ENCODE peak calls at places on chromosomes 2 and 18, in four cellular contexts. X is A549, G is WTC11, N is GM12878. W is an unnamed sample.

GRCh38 chr2:38394903-38395341 is 17.8 kb upstream of the ATL2 start:
- DNase-seq in X (no peak), G (no peak), N (no peak), W (no peak)

GRCh38 chr2:95016616-95017307 is 8.7 kb upstream of the MAL start:
- DNase-seq in X (no peak), G (no peak), N (no peak), W (no peak)

GRCh38 chr18:42183746-42184145 is 228.7 kb downstream of the PIK3C3 start:
- DNase-seq in X (peak), G (no peak), N (no peak), W (no peak)

GRCh38 chr18:63970803-63971191 is 916 bp downstream of the SERPINB8 start:
- DNase-seq in X (no peak), G (peak), N (no peak), W (no peak)

GRCh38 chr2:86632672-86633071 is 9.0 kb upstream of the RNF103 start:
- DNase-seq in X (no peak), G (no peak), N (no peak), W (no peak)

GRCh38 chr18:80229766-80230745 is 17.3 kb downstream of the PARD6G start:
- DNase-seq in X (no peak), G (no peak), N (no peak), W (no peak)

GRCh38 chr2:30178618-30179404 is 32.0 kb downstream of the YPEL5 start:
- DNase-seq in X (no peak), G (no peak), N (no peak), W (peak)

GRCh38 chr2:206457188-206457634 is 13.9 kb downstream of the ADAM23 start:
- DNase-seq in X (no peak), G (no peak), N (peak), W (no peak)

GRCh38 chr2:167188596-167188967 is 300.3 kb downstream of the XIRP2 start:
- DNase-seq in X (no peak), G (no peak), N (no peak), W (no peak)

GRCh38 chr2:221997100-221997499 is 301.7 kb downstream of the PAX3 start:
- DNase-seq in X (peak), G (no peak), N (no peak), W (no peak)

GRCh38 chr2:34096552-34097171 is 497.6 kb upstream of the FAM98A start:
- DNase-seq in X (peak), G (peak), N (peak), W (peak)

GRCh38 chr2:241739651-241740050 is 5.2 kb downstream of the D2HGDH start:
- DNase-seq in X (no peak), G (no peak), N (no peak), W (no peak)

GRCh38 chr2:163723352-163723751 is 12.5 kb downstream of the FIGN start:
- DNase-seq in X (no peak), G (no peak), N (no peak), W (no peak)

GRCh38 chr2:182503886-182504285 is 77.0 kb upstream of the PDE1A start:
- DNase-seq in X (no peak), G (no peak), N (no peak), W (no peak)

GRCh38 chr2:28709101-28709500 is 42.5 kb upstream of the PPP1CB start:
- DNase-seq in X (no peak), G (no peak), N (no peak), W (no peak)

GRCh38 chr2:101766871-101767739 is 69.6 kb downstream of the MAP4K4 start:
- DNase-seq in X (no peak), G (no peak), N (no peak), W (no peak)

GRCh38 chr18:50816767-50817166 is 3.0 kb downstream of the MRO start:
- DNase-seq in X (no peak), G (peak), N (no peak), W (no peak)

GRCh38 chr2:137928547-137929503 is 35.4 kb upstream of the HNMT start:
- DNase-seq in X (no peak), G (no peak), N (no peak), W (peak)

GRCh38 chr2:37585982-37586621 is 85.3 kb downstream of the CDC42EP3 start:
- DNase-seq in X (no peak), G (no peak), N (peak), W (no peak)

GRCh38 chr2:99507964-99508818 is 18.4 kb upstream of the REV1 start:
- DNase-seq in X (no peak), G (no peak), N (no peak), W (peak)

GRCh38 chr2:179521944-179522343 is 257.3 kb upstream of the SESTD1 start:
- DNase-seq in X (no peak), G (no peak), N (no peak), W (no peak)

GRCh38 chr2:20490300-20491181 is 43.7 kb downstream of the RHOB start:
- DNase-seq in X (no peak), G (no peak), N (no peak), W (no peak)

GRCh38 chr2:66488946-66489345 is 54.0 kb downstream of the MEIS1 start:
- DNase-seq in X (no peak), G (no peak), N (no peak), W (no peak)

GRCh38 chr2:152720794-152721193 is 2.4 kb downstream of the ARL6IP6 start:
- DNase-seq in X (no peak), G (no peak), N (no peak), W (no peak)

GRCh38 chr2:47221039-47221438 is 65.9 kb upstream of the STPG4 start:
- DNase-seq in X (no peak), G (no peak), N (no peak), W (no peak)

GRCh38 chr18:2536493-2536892 is 34.8 kb downstream of the METTL4 start:
- DNase-seq in X (no peak), G (no peak), N (no peak), W (no peak)

GRCh38 chr2:229843613-229844012 is 78.2 kb downstream of the TRIP12 start:
- DNase-seq in X (no peak), G (no peak), N (no peak), W (no peak)

GRCh38 chr18:58451972-58452334 is 176.9 kb downstream of the ALPK2 start:
- DNase-seq in X (no peak), G (no peak), N (no peak), W (no peak)

GRCh38 chr2:226121339-226121738 is 678.3 kb downstream of the IRS1 start:
- DNase-seq in X (no peak), G (no peak), N (no peak), W (no peak)

GRCh38 chr2:73141896-73142295 is 29.1 kb upstream of the RAB11FIP5 start:
- DNase-seq in X (no peak), G (no peak), N (no peak), W (no peak)

GRCh38 chr18:76545433-76546281 is 50.6 kb upstream of the ZNF516 start:
- DNase-seq in X (no peak), G (no peak), N (no peak), W (no peak)

GRCh38 chr2:34241905-34242740 is 643.0 kb upstream of the FAM98A start:
- DNase-seq in X (no peak), G (no peak), N (no peak), W (no peak)

GRCh38 chr18:66687635-66688034 is 83.7 kb upstream of the CDH19 start:
- DNase-seq in X (no peak), G (no peak), N (no peak), W (no peak)

GRCh38 chr2:101930847-101931246 is 60.9 kb upstream of the IL1R2 start:
- DNase-seq in X (no peak), G (no peak), N (no peak), W (no peak)

GRCh38 chr2:127044977-127045654 is 61.8 kb downstream of the BIN1 start:
- DNase-seq in X (no peak), G (no peak), N (no peak), W (peak)

GRCh38 chr2:206642075-206643025 is at the start of gene FAM237A:
- DNase-seq in X (no peak), G (peak), N (no peak), W (peak)

GRCh38 chr2:222404126-222404891 is 20.0 kb upstream of the SGPP2 start:
- DNase-seq in X (no peak), G (no peak), N (no peak), W (no peak)

GRCh38 chr2:68059769-68060525 is 2.9 kb downstream of the C1D start:
- DNase-seq in X (no peak), G (no peak), N (no peak), W (no peak)

GRCh38 chr18:21739604-21740473 is 753 bp upstream of the MIB1 start:
- DNase-seq in X (no peak), G (no peak), N (no peak), W (peak)

GRCh38 chr18:21742323-21742687 is 1.7 kb downstream of the MIB1 start:
- DNase-seq in X (no peak), G (no peak), N (no peak), W (no peak)

GRCh38 chr18:21740474-21740723 is 193 bp upstream of the MIB1 start:
- DNase-seq in X (peak), G (peak), N (no peak), W (no peak)

GRCh38 chr18:21741511-21742322 is 1.1 kb downstream of the MIB1 start:
- DNase-seq in X (no peak), G (peak), N (no peak), W (peak)

DNA sequence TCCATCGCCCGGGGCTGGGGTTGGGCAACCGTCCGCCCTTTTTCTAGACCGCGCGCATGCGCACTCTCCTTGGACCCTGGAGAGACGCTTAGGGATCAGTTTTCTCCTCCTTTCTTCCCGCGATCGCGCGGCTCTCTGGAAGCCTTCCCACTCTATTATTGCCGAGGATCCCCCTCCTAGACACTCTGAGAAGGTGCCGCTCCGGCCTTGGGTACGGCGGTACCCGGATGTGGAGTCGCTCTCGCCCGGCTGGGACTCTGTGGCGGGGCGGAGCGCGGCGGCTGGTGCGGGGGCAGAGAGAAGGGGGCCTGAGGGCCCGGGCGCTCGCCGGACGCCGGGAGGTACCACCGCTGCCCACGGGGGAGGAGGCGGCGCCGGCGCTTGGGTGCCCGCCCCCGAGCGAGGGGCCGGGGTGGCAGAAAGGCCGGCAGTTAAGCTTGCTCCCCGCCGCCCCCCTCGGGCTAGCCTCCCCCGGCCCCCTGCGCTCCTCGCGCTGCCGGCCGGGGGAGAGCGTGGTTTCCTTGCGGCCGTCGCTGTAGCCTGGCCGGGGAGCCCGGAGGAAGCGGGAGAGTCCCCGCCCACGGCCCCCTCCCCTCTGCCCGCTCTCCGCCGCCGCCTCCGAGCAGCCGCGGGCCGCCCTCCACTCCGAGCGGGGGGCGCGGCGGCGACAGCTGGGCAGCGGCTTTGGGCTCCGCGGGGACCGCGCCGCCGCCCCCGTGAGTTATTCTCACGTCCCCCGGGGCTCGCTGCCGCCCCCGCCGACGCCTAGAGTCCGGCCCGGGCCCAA is at the start of gene MIB1:
- DNase-seq in X (peak), G (peak), N (peak), W (peak)
- TF ChIP-seq USF2 in X (no peak), G (no peak), N (no peak), W (no peak)

GRCh38 chr2:237421542-237422047 is 7.6 kb upstream of the COL6A3 start:
- DNase-seq in X (peak), G (peak), N (no peak), W (peak)
- TF ChIP-seq USF2 in X (no peak), G (no peak), N (no peak), W (no peak)

GRCh38 chr2:71456617-71457016 is 3.3 kb downstream of the DYSF start:
- DNase-seq in X (no peak), G (no peak), N (no peak), W (no peak)

GRCh38 chr2:71454221-71455010 is 1.1 kb downstream of the DYSF start:
- DNase-seq in X (no peak), G (peak), N (no peak), W (no peak)

GRCh38 chr2:71455011-71455740 is 1.8 kb downstream of the DYSF start:
- DNase-seq in X (no peak), G (peak), N (no peak), W (no peak)

GRCh38 chr2:71457123-71457958 is 4.0 kb downstream of the DYSF start:
- DNase-seq in X (no peak), G (no peak), N (no peak), W (no peak)

GRCh38 chr2:71455741-71456569 is 2.6 kb downstream of the DYSF start:
- DNase-seq in X (no peak), G (peak), N (no peak), W (peak)
- TF ChIP-seq USF2 in X (no peak), G (no peak), N (no peak), W (no peak)

GRCh38 chr2:44510246-44510645 is 148.5 kb downstream of the CAMKMT start:
- DNase-seq in X (no peak), G (no peak), N (no peak), W (no peak)
- TF ChIP-seq USF2 in X (no peak), G (no peak), N (no peak), W (no peak)

GRCh38 chr2:70086838-70087702 is at the start of gene PCBP1:
- DNase-seq in X (peak), G (peak), N (peak), W (peak)
- TF ChIP-seq USF2 in X (peak), G (peak), N (no peak), W (no peak)

DNA sequence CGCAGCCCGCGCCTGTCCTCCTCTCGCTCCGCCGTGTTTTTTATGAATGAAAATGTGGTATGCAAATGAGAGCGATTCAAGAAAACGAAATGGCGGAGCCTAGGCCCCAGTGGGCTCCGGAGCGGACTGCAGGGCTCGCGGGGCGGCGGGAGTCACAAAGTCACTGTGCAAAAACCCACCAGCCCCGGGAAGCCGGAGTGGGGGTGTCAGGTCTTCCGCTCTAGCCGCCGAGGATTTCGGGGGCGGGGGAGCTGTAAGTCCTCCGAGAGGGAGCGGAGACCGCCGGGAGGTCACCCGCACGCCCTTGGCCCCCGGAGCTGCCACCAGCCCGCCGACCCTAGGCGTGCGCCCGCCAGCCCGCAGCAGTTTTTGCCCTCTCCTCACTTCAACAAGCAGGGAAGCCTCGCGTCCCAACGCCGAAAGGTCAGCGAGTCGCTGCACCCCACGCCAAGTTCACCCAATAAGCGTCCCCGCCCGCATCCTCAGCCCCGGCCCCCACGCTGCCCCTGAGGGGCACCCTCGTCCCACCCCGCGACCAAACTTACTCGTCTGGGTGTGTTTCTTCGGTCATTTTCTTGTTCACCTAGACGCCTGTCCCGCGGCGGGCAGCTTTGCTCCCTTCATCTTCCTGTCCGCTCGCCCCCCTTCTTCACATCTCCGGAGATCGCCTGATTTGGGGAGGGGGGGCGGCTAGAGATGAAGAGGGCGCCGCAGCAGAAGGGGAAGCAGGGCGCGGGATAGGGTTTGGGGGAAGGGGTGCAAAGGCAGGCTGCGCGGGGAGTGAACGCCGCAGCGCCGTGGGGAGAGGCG is 777 bp downstream of the SPRED2 start:
- DNase-seq in X (no peak), G (peak), N (no peak), W (peak)
- TF ChIP-seq USF2 in X (no peak), G (no peak), N (no peak), W (no peak)

GRCh38 chr2:240147382-240147781 is 6.9 kb upstream of the OTOS start:
- DNase-seq in X (no peak), G (no peak), N (no peak), W (no peak)

GRCh38 chr2:240153418-240153817 is 13.0 kb upstream of the OTOS start:
- DNase-seq in X (no peak), G (no peak), N (no peak), W (no peak)

GRCh38 chr2:240151477-240152031 is 11.1 kb upstream of the OTOS start:
- DNase-seq in X (no peak), G (no peak), N (no peak), W (no peak)

GRCh38 chr2:240147911-240148587 is 7.6 kb upstream of the OTOS start:
- DNase-seq in X (no peak), G (no peak), N (no peak), W (no peak)

GRCh38 chr2:240149943-240150784 is 9.7 kb upstream of the OTOS start:
- DNase-seq in X (peak), G (peak), N (no peak), W (peak)
- TF ChIP-seq USF2 in X (no peak), G (no peak), N (no peak), W (no peak)

DNA sequence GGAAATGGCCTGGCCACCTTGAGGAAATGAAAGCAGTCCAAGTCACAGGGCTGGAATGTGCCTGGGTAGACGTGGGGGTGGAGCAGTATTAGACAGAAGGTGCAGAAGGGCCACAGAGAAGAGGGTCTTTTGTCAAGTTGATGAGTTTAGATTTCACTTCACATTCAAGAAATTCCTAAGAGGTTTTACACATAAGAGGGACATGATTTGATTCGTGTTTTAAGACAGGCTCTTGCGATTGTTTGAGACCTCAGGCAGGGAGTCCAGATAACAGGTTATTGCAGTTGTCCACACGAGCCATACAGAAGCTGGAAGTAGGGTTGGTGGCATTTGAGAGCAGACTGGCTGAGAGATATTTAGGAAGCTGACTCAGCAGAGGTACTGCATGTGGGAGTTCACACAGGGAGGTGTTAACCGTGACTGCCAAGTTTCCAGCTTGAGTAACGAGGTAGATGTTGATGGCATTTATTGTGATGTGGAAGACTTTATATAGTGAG is 64.6 kb downstream of the NEB start:
- DNase-seq in X (no peak), G (no peak), N (no peak), W (no peak)
- TF ChIP-seq USF2 in X (no peak), G (no peak), N (no peak), W (no peak)

GRCh38 chr18:46037512-46038305 is 34.4 kb downstream of the PSTPIP2 start:
- DNase-seq in X (no peak), G (no peak), N (no peak), W (no peak)
- TF ChIP-seq USF2 in X (no peak), G (no peak), N (no peak), W (no peak)

DNA sequence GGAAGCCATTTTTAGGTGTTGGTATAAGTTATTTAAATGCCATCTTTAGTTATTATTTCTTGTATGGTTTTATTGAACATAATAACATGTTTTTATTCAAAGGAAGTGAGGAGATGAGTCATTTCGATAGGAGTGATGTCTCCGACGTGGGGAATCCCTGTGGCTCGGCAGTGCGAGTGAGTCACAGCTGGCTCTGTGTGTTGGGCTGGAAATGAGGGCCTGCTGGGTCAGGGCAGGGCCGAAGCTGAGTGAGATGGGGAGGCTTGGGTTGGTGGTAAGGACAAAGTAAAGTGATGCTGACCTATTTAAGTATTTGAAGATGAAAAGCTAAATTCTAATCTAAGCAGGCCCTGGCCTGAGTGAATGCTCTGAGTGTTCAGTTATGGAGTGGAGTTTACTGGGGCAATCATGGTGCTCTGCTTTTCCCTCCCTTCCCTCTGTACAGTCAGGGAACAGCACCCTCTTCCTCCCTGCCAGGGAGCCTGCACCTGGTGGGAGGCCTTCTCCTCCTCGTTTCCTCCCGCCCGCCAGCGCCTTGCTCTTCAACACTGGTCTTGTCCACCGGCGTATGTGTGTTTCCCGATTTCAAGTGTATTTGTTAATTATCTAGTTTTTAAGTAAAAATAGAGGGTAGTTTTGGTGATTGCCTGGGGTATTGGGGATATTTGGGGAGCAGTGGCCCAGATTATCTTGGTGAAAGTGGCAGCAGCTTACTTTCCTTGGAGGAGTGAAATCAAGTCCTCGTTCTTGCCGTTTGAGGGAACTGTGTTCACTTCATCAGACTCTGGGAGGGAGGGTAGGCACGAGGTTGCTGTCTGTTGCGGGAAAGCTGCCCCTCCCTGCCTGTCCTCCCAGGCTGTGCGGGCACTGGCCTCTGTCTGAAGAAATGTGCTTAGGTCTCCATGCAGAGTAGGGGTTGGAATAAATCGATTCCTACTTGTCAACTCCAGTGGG is 157.0 kb downstream of the LDLRAD4 start:
- DNase-seq in X (peak), G (no peak), N (peak), W (no peak)
- TF ChIP-seq USF2 in X (no peak), G (no peak), N (no peak), W (no peak)